ENCODE peak calls at places on chromosomes 2 and 18, in ten cellular contexts. Y, S, E, V, A, G, N, H, Q and T are unnamed samples.

GRCh38 chr2:161102770-161103450 is 57.3 kb upstream of the TANK start:
- DNase-seq in Y (no peak), S (no peak), E (no peak), V (no peak), A (no peak), G (no peak), N (peak), H (no peak), Q (peak), T (no peak)

GRCh38 chr2:37916512-37917082 is 8.5 kb upstream of the RMDN2 start:
- DNase-seq in Y (peak), S (no peak), E (peak), V (no peak), A (no peak), G (no peak), N (peak), H (no peak), Q (peak), T (peak)

GRCh38 chr2:217807753-217808152 is 195.0 kb downstream of the TNS1 start:
- DNase-seq in Y (no peak), S (no peak), E (no peak), V (no peak), A (no peak), G (no peak), N (no peak), H (no peak), Q (no peak), T (no peak)

GRCh38 chr18:7980661-7981060 is 413.5 kb downstream of the PTPRM start:
- DNase-seq in Y (no peak), S (no peak), E (no peak), V (no peak), A (no peak), G (no peak), N (no peak), H (no peak), Q (no peak), T (peak)

GRCh38 chr2:106143495-106144215 is 50.4 kb downstream of the UXS1 start:
- DNase-seq in Y (no peak), S (no peak), E (no peak), V (peak), A (no peak), G (no peak), N (no peak), H (no peak), Q (peak), T (no peak)

GRCh38 chr2:71922091-71922490 is 225.6 kb downstream of the CYP26B1 start:
- DNase-seq in Y (no peak), S (no peak), E (no peak), V (no peak), A (peak), G (no peak), N (no peak), H (no peak), Q (no peak), T (no peak)

GRCh38 chr2:47632754-47633153 is 150.2 kb upstream of the MSH6 start:
- DNase-seq in Y (no peak), S (no peak), E (no peak), V (no peak), A (no peak), G (no peak), N (no peak), H (no peak), Q (no peak), T (no peak)

GRCh38 chr2:191679818-191680600 is 2.1 kb downstream of the NABP1 start:
- DNase-seq in Y (no peak), S (no peak), E (no peak), V (no peak), A (no peak), G (no peak), N (peak), H (no peak), Q (peak), T (no peak)

GRCh38 chr2:144704696-144705095 is 184.8 kb upstream of the ZEB2 start:
- DNase-seq in Y (no peak), S (no peak), E (no peak), V (no peak), A (no peak), G (no peak), N (no peak), H (no peak), Q (no peak), T (no peak)

GRCh38 chr2:133097666-133098065 is 427.7 kb upstream of the LYPD1 start:
- DNase-seq in Y (no peak), S (no peak), E (no peak), V (no peak), A (no peak), G (no peak), N (no peak), H (no peak), Q (no peak), T (no peak)

GRCh38 chr18:3305354-3305762 is 43.4 kb downstream of the MYL12B start:
- DNase-seq in Y (peak), S (no peak), E (no peak), V (no peak), A (no peak), G (no peak), N (peak), H (no peak), Q (peak), T (peak)

GRCh38 chr2:10080536-10081304 is 509 bp upstream of the CYS1 start:
- DNase-seq in Y (no peak), S (no peak), E (no peak), V (peak), A (no peak), G (peak), N (peak), H (no peak), Q (peak), T (no peak)

GRCh38 chr2:78115291-78115690 is 593.1 kb upstream of the LRRTM4 start:
- DNase-seq in Y (no peak), S (no peak), E (no peak), V (no peak), A (no peak), G (no peak), N (no peak), H (no peak), Q (no peak), T (no peak)

GRCh38 chr18:3060667-3061580 is 48.0 kb upstream of the LPIN2 start:
- DNase-seq in Y (no peak), S (no peak), E (no peak), V (no peak), A (no peak), G (no peak), N (no peak), H (no peak), Q (no peak), T (no peak)

GRCh38 chr2:55555977-55556376 is 36.5 kb downstream of the CFAP36 start:
- DNase-seq in Y (no peak), S (no peak), E (no peak), V (no peak), A (no peak), G (no peak), N (peak), H (no peak), Q (no peak), T (no peak)

GRCh38 chr2:219687266-219687665 is 59.8 kb downstream of the SLC4A3 start:
- DNase-seq in Y (peak), S (no peak), E (no peak), V (no peak), A (no peak), G (no peak), N (peak), H (no peak), Q (peak), T (no peak)

GRCh38 chr2:101517753-101518152 is 42.8 kb upstream of the RFX8 start:
- DNase-seq in Y (no peak), S (no peak), E (no peak), V (peak), A (no peak), G (no peak), N (peak), H (no peak), Q (peak), T (no peak)

GRCh38 chr2:235514627-235515363 is 21.0 kb downstream of the AGAP1 start:
- DNase-seq in Y (no peak), S (no peak), E (no peak), V (peak), A (no peak), G (no peak), N (no peak), H (no peak), Q (no peak), T (no peak)
- TF ChIP-seq CTCF in Y (no peak), S (no peak), E (no peak), V (peak), A (no peak), G (no peak), N (peak), H (no peak), Q (no peak), T (no peak)

DNA sequence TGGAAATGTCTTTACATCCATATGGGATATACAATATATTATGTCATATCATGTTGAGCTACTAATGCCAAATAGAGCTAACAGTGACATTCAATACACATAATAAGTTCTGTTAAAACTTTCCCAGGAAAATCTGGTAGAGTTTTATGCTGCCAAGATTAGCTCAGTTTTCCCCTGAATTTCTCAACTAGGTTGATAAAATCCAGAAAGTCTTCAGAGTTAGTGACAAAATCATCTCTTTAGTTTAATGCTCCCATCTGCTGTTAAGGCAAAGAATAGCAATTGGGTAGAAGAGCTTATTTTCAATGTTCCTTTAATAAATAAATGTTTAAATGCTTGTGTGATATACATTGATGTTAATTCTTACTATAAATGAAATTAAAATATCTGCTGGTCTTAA is 10.0 kb downstream of the COL3A1 start:
- DNase-seq in Y (no peak), S (no peak), E (no peak), V (peak), A (no peak), G (no peak), N (peak), H (no peak), Q (peak), T (peak)
- TF ChIP-seq CTCF in Y (peak), S (peak), E (no peak), V (no peak), A (peak), G (no peak), N (peak), H (no peak), Q (peak), T (peak)

GRCh38 chr2:135157856-135158255 is 105.8 kb downstream of the RAB3GAP1 start:
- DNase-seq in Y (no peak), S (no peak), E (no peak), V (no peak), A (no peak), G (no peak), N (no peak), H (no peak), Q (no peak), T (no peak)

GRCh38 chr2:135159191-135159590 is 107.1 kb downstream of the RAB3GAP1 start:
- DNase-seq in Y (no peak), S (no peak), E (no peak), V (no peak), A (no peak), G (no peak), N (no peak), H (no peak), Q (no peak), T (no peak)

GRCh38 chr2:135163306-135163705 is 111.2 kb downstream of the RAB3GAP1 start:
- DNase-seq in Y (no peak), S (no peak), E (no peak), V (no peak), A (no peak), G (no peak), N (no peak), H (no peak), Q (no peak), T (no peak)

GRCh38 chr2:135164431-135164830 is 112.3 kb downstream of the RAB3GAP1 start:
- DNase-seq in Y (peak), S (no peak), E (no peak), V (no peak), A (no peak), G (no peak), N (peak), H (no peak), Q (peak), T (peak)

DNA sequence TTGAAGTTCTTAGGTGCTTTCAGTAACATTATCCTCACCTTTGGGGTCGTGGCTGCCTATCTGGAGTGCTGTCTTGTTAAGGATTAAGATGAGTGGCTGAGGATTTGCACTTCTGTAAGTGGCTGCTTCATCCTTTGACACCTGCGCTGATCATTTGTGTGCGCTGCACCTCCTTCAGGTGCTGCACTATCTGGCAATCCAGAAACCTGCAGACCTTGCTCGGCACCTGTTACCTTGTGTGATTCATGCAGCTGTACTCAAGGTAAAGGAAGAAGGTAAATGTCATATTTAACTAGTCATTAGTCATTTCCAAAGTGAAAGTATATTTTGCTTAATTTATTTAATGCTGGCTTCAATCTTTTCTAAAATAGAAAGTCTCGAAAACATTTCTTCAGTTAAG is 110.3 kb downstream of the RAB3GAP1 start:
- DNase-seq in Y (no peak), S (no peak), E (no peak), V (no peak), A (no peak), G (no peak), N (no peak), H (no peak), Q (no peak), T (no peak)
- TF ChIP-seq CTCF in Y (no peak), S (no peak), E (no peak), V (no peak), A (no peak), G (no peak), N (no peak), H (no peak), Q (no peak), T (no peak)

GRCh38 chr18:31688601-31689000 is 4.2 kb upstream of the B4GALT6 start:
- DNase-seq in Y (no peak), S (no peak), E (no peak), V (no peak), A (no peak), G (no peak), N (no peak), H (no peak), Q (no peak), T (no peak)

GRCh38 chr18:31686572-31686971 is 2.2 kb upstream of the B4GALT6 start:
- DNase-seq in Y (no peak), S (no peak), E (no peak), V (no peak), A (no peak), G (no peak), N (no peak), H (no peak), Q (no peak), T (no peak)

GRCh38 chr18:31685097-31686082 is 1.0 kb upstream of the B4GALT6 start:
- DNase-seq in Y (no peak), S (peak), E (no peak), V (peak), A (peak), G (peak), N (peak), H (peak), Q (peak), T (peak)

GRCh38 chr18:31687529-31687928 is 3.1 kb upstream of the B4GALT6 start:
- DNase-seq in Y (no peak), S (no peak), E (no peak), V (no peak), A (no peak), G (no peak), N (peak), H (no peak), Q (no peak), T (no peak)

DNA sequence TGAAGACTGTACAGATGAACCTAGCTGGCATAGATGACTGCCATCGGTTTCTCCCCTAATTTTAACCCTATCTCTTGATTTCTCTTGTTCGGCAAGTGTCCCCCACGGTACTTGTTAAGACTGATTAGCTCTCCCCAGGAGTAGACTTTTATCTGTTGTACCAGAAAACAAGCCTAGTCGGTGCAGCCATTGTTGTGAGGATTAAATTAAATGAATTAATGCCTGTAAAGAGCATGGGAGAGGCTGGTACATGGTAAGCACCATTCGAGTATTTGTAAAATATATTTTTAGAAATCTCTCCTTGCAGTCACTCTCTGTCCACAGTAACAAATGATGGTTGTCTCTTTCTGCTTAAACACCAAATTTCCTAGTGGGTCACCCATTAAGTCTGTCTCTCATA is 2.6 kb upstream of the B4GALT6 start:
- DNase-seq in Y (no peak), S (no peak), E (no peak), V (no peak), A (no peak), G (no peak), N (no peak), H (no peak), Q (no peak), T (no peak)
- TF ChIP-seq CTCF in Y (no peak), S (no peak), E (no peak), V (no peak), A (no peak), G (no peak), N (no peak), H (no peak), Q (no peak), T (no peak)